ENCODE peak calls at places on chromosomes 3 and 15, in nine cellular contexts. One of them, this sample, is unnamed.

GRCh38 chr3:114877378-114878118 is 269.5 kb downstream of the ZBTB20 start:
- DNase-seq in progenitor cell of endocrine pancreas: no peak
- DNase-seq in CD4-positive, CD25-positive, alpha-beta regulatory T cell: no peak
- DNase-seq in right cardiac atrium: no peak
- DNase-seq in MCF 10A: no peak
- DNase-seq in naive thymus-derived CD4-positive, alpha-beta T cell: no peak
- DNase-seq in fibroblast of gingiva: no peak
- DNase-seq in germinal center: no peak
- DNase-seq in ACHN: no peak
- DNase-seq in this sample: no peak

GRCh38 chr3:127674099-127674792 is 1.5 kb downstream of the ABTB1 start:
- DNase-seq in progenitor cell of endocrine pancreas: no peak
- DNase-seq in CD4-positive, CD25-positive, alpha-beta regulatory T cell: peak
- DNase-seq in right cardiac atrium: peak
- DNase-seq in MCF 10A: no peak
- DNase-seq in naive thymus-derived CD4-positive, alpha-beta T cell: no peak
- DNase-seq in fibroblast of gingiva: no peak
- DNase-seq in germinal center: no peak
- DNase-seq in ACHN: no peak
- DNase-seq in this sample: no peak

GRCh38 chr3:47410417-47410720 is 29.5 kb downstream of the PTPN23 start:
- DNase-seq in progenitor cell of endocrine pancreas: no peak
- DNase-seq in CD4-positive, CD25-positive, alpha-beta regulatory T cell: no peak
- DNase-seq in right cardiac atrium: no peak
- DNase-seq in MCF 10A: no peak
- DNase-seq in naive thymus-derived CD4-positive, alpha-beta T cell: no peak
- DNase-seq in fibroblast of gingiva: no peak
- DNase-seq in germinal center: no peak
- DNase-seq in ACHN: no peak
- DNase-seq in this sample: no peak

GRCh38 chr15:31326729-31327673 is at the start of gene KLF13:
- DNase-seq in progenitor cell of endocrine pancreas: no peak
- DNase-seq in CD4-positive, CD25-positive, alpha-beta regulatory T cell: peak
- DNase-seq in right cardiac atrium: peak
- DNase-seq in MCF 10A: peak
- DNase-seq in naive thymus-derived CD4-positive, alpha-beta T cell: no peak
- DNase-seq in fibroblast of gingiva: peak
- DNase-seq in germinal center: peak
- DNase-seq in ACHN: peak
- DNase-seq in this sample: no peak

GRCh38 chr15:63192604-63193206 is 3.3 kb downstream of the RAB8B start:
- DNase-seq in progenitor cell of endocrine pancreas: no peak
- DNase-seq in CD4-positive, CD25-positive, alpha-beta regulatory T cell: no peak
- DNase-seq in right cardiac atrium: no peak
- DNase-seq in MCF 10A: no peak
- DNase-seq in naive thymus-derived CD4-positive, alpha-beta T cell: no peak
- DNase-seq in fibroblast of gingiva: no peak
- DNase-seq in germinal center: no peak
- DNase-seq in ACHN: no peak
- DNase-seq in this sample: no peak

GRCh38 chr15:33985287-33985686 is 17.0 kb downstream of the CHRM5 start:
- DNase-seq in progenitor cell of endocrine pancreas: no peak
- DNase-seq in CD4-positive, CD25-positive, alpha-beta regulatory T cell: no peak
- DNase-seq in right cardiac atrium: no peak
- DNase-seq in MCF 10A: peak
- DNase-seq in naive thymus-derived CD4-positive, alpha-beta T cell: no peak
- DNase-seq in fibroblast of gingiva: peak
- DNase-seq in germinal center: no peak
- DNase-seq in ACHN: peak
- DNase-seq in this sample: no peak

GRCh38 chr3:120634539-120634938 is 38.4 kb downstream of the NDUFB4 start:
- DNase-seq in progenitor cell of endocrine pancreas: no peak
- DNase-seq in CD4-positive, CD25-positive, alpha-beta regulatory T cell: no peak
- DNase-seq in right cardiac atrium: no peak
- DNase-seq in MCF 10A: no peak
- DNase-seq in naive thymus-derived CD4-positive, alpha-beta T cell: no peak
- DNase-seq in fibroblast of gingiva: no peak
- DNase-seq in germinal center: no peak
- DNase-seq in ACHN: no peak
- DNase-seq in this sample: no peak

GRCh38 chr3:191342391-191342790 is 12.1 kb upstream of the UTS2B start:
- DNase-seq in progenitor cell of endocrine pancreas: no peak
- DNase-seq in CD4-positive, CD25-positive, alpha-beta regulatory T cell: no peak
- DNase-seq in right cardiac atrium: no peak
- DNase-seq in MCF 10A: no peak
- DNase-seq in naive thymus-derived CD4-positive, alpha-beta T cell: no peak
- DNase-seq in fibroblast of gingiva: no peak
- DNase-seq in germinal center: no peak
- DNase-seq in ACHN: no peak
- DNase-seq in this sample: no peak

GRCh38 chr3:49171775-49172500 is 540 bp downstream of the KLHDC8B start:
- DNase-seq in progenitor cell of endocrine pancreas: no peak
- DNase-seq in CD4-positive, CD25-positive, alpha-beta regulatory T cell: no peak
- DNase-seq in right cardiac atrium: no peak
- DNase-seq in MCF 10A: no peak
- DNase-seq in naive thymus-derived CD4-positive, alpha-beta T cell: no peak
- DNase-seq in fibroblast of gingiva: no peak
- DNase-seq in germinal center: no peak
- DNase-seq in ACHN: no peak
- DNase-seq in this sample: no peak

GRCh38 chr3:106261915-106262683 is 393.3 kb upstream of the CBLB start:
- DNase-seq in progenitor cell of endocrine pancreas: no peak
- DNase-seq in CD4-positive, CD25-positive, alpha-beta regulatory T cell: peak
- DNase-seq in right cardiac atrium: no peak
- DNase-seq in MCF 10A: no peak
- DNase-seq in naive thymus-derived CD4-positive, alpha-beta T cell: no peak
- DNase-seq in fibroblast of gingiva: peak
- DNase-seq in germinal center: no peak
- DNase-seq in ACHN: no peak
- DNase-seq in this sample: no peak

GRCh38 chr3:27677554-27677953 is 44.6 kb downstream of the EOMES start:
- DNase-seq in progenitor cell of endocrine pancreas: no peak
- DNase-seq in CD4-positive, CD25-positive, alpha-beta regulatory T cell: no peak
- DNase-seq in right cardiac atrium: no peak
- DNase-seq in MCF 10A: peak
- DNase-seq in naive thymus-derived CD4-positive, alpha-beta T cell: no peak
- DNase-seq in fibroblast of gingiva: peak
- DNase-seq in germinal center: no peak
- DNase-seq in ACHN: no peak
- DNase-seq in this sample: no peak

GRCh38 chr3:43688245-43688650 is 2.5 kb upstream of the ABHD5 start:
- DNase-seq in progenitor cell of endocrine pancreas: no peak
- DNase-seq in CD4-positive, CD25-positive, alpha-beta regulatory T cell: no peak
- DNase-seq in right cardiac atrium: no peak
- DNase-seq in MCF 10A: no peak
- DNase-seq in naive thymus-derived CD4-positive, alpha-beta T cell: no peak
- DNase-seq in fibroblast of gingiva: no peak
- DNase-seq in germinal center: no peak
- DNase-seq in ACHN: no peak
- DNase-seq in this sample: no peak

This sample was measured in iPS DF 6.9.